ENCODE peak calls at places on chromosomes 16 and 17, in ten cellular contexts. M, V, U, A, N, G, B, H, E and R are unnamed samples.

GRCh38 chr16:79713609-79714309 is 113.2 kb upstream of the MAF start:
- DNase-seq in V (no peak), E (no peak), G (no peak), N (no peak), H (no peak), A (no peak), M (no peak), B (no peak), U (peak; percentile 15), R (no peak)

GRCh38 chr16:77937473-77938195 is 84.7 kb upstream of the CLEC3A start:
- DNase-seq in B (no peak), U (no peak), E (no peak), V (no peak), N (no peak), G (no peak), M (no peak), H (no peak), A (no peak), R (no peak)

GRCh38 chr16:60367739-60368138 is 1633.6 kb upstream of the GOT2 start:
- DNase-seq in N (no peak), M (no peak), A (no peak), V (no peak), H (no peak), G (no peak), U (no peak), B (no peak), E (no peak), R (no peak)

GRCh38 chr17:70563301-70563820 is 394.0 kb downstream of the KCNJ2 start:
- DNase-seq in G (no peak), U (no peak), M (no peak), N (no peak), A (no peak), V (peak; percentile 90), B (no peak), E (no peak), H (peak; percentile 19), R (no peak)

GRCh38 chr16:88548131-88548874 is 21.9 kb upstream of the ZC3H18 start:
- DNase-seq in H (no peak), M (no peak), V (no peak), U (no peak), B (no peak), N (no peak), E (no peak), G (no peak), A (no peak), R (no peak)

GRCh38 chr16:53745126-53745525 is 41.2 kb downstream of the FTO start:
- DNase-seq in E (no peak), G (no peak), B (no peak), M (no peak), V (no peak), H (no peak), N (no peak), A (no peak), U (no peak), R (peak; percentile 83)

GRCh38 chr17:72613411-72614292 is 478.8 kb downstream of the SLC39A11 start:
- DNase-seq in U (no peak), V (peak; percentile 58), A (no peak), E (no peak), M (no peak), G (no peak), N (no peak), H (no peak), B (no peak), R (no peak)

GRCh38 chr17:2347805-2348685 is 10.7 kb downstream of the SGSM2 start:
- DNase-seq in V (peak; percentile 86), U (no peak), A (peak; percentile 99), G (no peak), E (peak; percentile 67), N (no peak), B (no peak), H (no peak), M (peak; percentile 84), R (peak; percentile 83)

DNA sequence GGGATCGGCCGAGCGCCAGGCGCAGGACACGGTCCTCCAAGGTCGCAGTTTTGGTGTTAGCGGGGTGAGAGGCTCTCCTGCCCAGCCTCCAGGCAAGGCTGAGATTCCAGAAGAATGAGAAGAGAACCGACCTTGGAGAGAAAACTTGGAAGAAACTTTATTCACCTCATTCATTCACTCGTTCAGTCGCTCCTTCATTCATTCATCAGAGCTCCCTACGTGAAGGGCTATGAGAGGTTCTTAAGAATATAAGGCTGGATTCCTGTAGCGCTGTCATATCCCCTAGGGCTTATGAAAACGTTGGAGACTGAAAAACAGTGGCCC is 991 bp upstream of the MYH10 start:
- DNase-seq in V (no peak), A (no peak), G (no peak), N (no peak), B (no peak), U (no peak), E (no peak), H (no peak), M (no peak), R (no peak)
- TF ChIP-seq CTCF in V (no peak), A (peak; percentile 7), G (no peak), N (no peak), B (peak; percentile 2), U (no peak), E (peak; percentile 4), H (no peak), M (no peak), R (no peak)

DNA sequence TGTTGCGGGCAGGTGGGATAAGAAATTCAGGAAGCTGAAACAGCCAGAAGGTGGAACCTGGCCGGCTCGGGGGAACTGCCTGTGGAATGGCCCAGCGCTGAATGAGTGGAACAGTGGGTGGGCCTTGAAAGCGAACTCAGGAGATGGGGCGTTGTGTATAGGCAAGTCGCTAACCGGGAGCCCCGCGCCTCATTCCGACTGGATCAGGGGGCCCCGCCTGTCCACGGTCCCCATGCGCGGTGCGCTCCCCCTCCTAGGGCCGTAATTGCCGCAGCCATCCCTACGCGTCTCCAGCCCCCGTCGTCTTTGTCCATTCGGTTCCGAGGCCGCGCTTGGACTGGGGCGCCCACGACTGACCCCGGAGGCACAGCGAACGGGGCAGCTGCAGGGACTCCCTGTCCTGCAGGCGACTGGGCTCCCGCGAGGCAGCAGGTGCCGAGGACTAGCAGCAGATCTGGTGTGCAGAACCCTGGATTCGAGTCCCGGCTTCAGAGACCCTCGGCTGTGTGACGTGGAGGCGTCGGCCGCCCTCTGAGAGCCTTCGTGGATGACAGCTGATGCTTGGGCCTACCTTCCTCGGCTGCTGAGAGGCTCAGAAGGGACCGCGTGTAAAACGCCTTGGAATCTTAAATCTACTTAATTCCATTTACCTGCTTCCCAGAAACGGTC is 10.9 kb upstream of the CA4 start:
- DNase-seq in B (no peak), N (no peak), M (no peak), E (peak; percentile 53), G (no peak), A (no peak), H (no peak), V (no peak), U (no peak), R (no peak)
- H3K27me3 ChIP-seq in B (peaks cover 21% of the 10 kb centered on the region), N (peaks cover 43% of the 10 kb centered on the region), M (peaks cover 8% of the 10 kb centered on the region), E (peaks cover 43% of the 10 kb centered on the region), G (peaks cover 11% of the 10 kb centered on the region), A (peaks cover 46% of the 10 kb centered on the region), H (peaks cover 55% of the 10 kb centered on the region), V (peaks cover 39% of the 10 kb centered on the region), U (peaks cover 44% of the 10 kb centered on the region), R (peaks cover 33% of the 10 kb centered on the region)

GRCh38 chr17:66537518-66537917 is 235.1 kb downstream of the PRKCA start:
- DNase-seq in V (no peak), H (no peak), B (no peak), G (no peak), U (no peak), M (no peak), N (no peak), E (no peak), A (no peak), R (no peak)

GRCh38 chr17:66541461-66542182 is 239.2 kb downstream of the PRKCA start:
- DNase-seq in B (no peak), E (no peak), G (no peak), M (no peak), V (no peak), H (no peak), N (no peak), U (peak; percentile 72), A (no peak), R (no peak)

GRCh38 chr17:66542183-66542966 is 240.0 kb downstream of the PRKCA start:
- DNase-seq in G (no peak), E (no peak), H (no peak), M (no peak), B (no peak), A (no peak), V (peak; percentile 39), U (peak; percentile 89), N (no peak), R (no peak)

GRCh38 chr17:66538776-66539175 is 236.4 kb downstream of the PRKCA start:
- DNase-seq in A (no peak), V (no peak), E (no peak), H (no peak), M (no peak), U (no peak), N (no peak), G (no peak), B (no peak), R (no peak)

GRCh38 chr17:66540131-66540781 is 237.8 kb downstream of the PRKCA start:
- DNase-seq in U (no peak), V (peak; percentile 89), A (peak; percentile 61), B (peak; percentile 63), G (no peak), M (no peak), N (no peak), H (peak; percentile 35), E (no peak), R (no peak)
- TF ChIP-seq CTCF in U (no peak), V (no peak), A (no peak), B (no peak), G (no peak), M (no peak), N (no peak), H (no peak), E (no peak), R (no peak)

GRCh38 chr16:67188798-67189197 is 1.1 kb downstream of the EXOC3L1 start:
- DNase-seq in A (no peak), G (no peak), M (no peak), H (no peak), N (no peak), U (no peak), B (no peak), V (no peak), E (no peak), R (no peak)

GRCh38 chr16:67191410-67191994 is 453 bp upstream of the E2F4 start:
- DNase-seq in N (no peak), M (no peak), H (no peak), U (no peak), V (no peak), A (no peak), E (no peak), B (no peak), G (no peak), R (no peak)

GRCh38 chr16:67191995-67192681 is at the start of gene E2F4:
- DNase-seq in N (peak; percentile 94), B (peak; percentile 88), H (peak; percentile 90), M (peak; percentile 94), A (peak; percentile 91), V (peak; percentile 91), G (peak; percentile 58), E (peak; percentile 96), U (peak; percentile 94), R (peak; percentile 96)

GRCh38 chr16:67190041-67190440 is at the start of gene EXOC3L1:
- DNase-seq in E (no peak), V (no peak), A (no peak), N (no peak), M (no peak), G (no peak), U (no peak), H (no peak), B (no peak), R (no peak)

DNA sequence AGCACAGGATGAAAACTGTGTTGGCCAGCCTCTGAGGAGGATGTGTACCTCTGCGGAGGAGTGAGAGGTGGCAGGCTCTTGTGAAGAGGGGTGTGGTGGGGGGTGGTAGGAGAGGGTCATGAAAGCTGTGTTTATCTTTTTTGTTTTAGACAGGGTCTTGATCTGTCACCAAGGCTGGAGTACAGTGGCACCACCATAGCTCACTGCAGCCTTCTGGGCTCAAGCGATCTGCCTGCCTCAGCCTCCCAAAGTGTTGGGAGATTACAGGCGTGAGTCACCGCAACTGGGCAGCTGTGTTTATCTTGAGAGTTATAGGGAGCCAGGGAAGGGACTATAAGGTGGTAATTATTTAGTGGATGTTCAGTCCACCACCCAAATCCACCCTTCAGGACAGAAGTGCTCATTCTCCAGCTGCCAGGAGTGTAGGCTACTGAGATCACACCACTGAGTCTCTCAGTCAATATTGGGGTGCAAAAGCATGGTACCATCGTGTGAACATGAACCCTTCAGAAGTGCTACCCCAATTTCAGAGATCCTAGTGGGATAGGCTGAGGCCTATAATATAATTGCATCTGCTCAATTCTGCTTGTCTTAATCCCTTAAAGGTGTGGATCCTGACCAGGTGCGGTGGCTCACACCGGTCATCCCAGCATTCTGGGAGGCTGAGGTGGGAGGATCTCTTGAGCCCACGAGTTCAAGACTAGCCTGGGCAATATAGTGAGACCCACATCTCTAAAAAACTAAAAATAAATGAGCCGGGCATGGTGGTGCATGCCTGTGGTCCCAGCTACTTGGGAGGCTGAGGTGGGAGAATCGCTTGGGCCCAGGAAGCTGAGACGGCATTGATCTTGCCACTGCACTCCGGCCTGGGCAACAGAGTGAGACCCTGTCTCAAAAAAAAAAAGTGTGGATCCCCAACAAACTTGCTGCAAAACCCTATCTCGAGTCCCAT is 788 bp upstream of the EXOC3L1 start:
- DNase-seq in N (no peak), A (no peak), E (no peak), U (no peak), G (no peak), H (no peak), M (no peak), B (no peak), V (peak; percentile 63), R (no peak)
- H3K27me3 ChIP-seq in N (no peaks in the 10 kb centered on the region), A (no peaks in the 10 kb centered on the region), E (no peaks in the 10 kb centered on the region), U (peaks cover 13% of the 10 kb centered on the region), G (no peaks in the 10 kb centered on the region), H (no peaks in the 10 kb centered on the region), M (no peaks in the 10 kb centered on the region), B (no peaks in the 10 kb centered on the region), V (no peaks in the 10 kb centered on the region), R (no peaks in the 10 kb centered on the region)